ENCODE peak calls at places on chromosomes 12 and 14, in five cellular contexts. X is tibial artery, T is H9, I is mammary epithelial cell, H is SK-N-SH. U is an unnamed sample.

GRCh38 chr14:24196071-24197061 is 1.1 kb upstream of the TM9SF1 start:
- DNase-seq in X (no peak), I (peak; percentile 17), T (no peak), H (no peak), U (no peak)

GRCh38 chr12:50005150-50005549 is 20.1 kb downstream of the RACGAP1 start:
- DNase-seq in I (no peak), X (no peak), H (peak; percentile 48), T (no peak), U (no peak)

GRCh38 chr12:45331552-45331951 is 115.7 kb downstream of the ANO6 start:
- DNase-seq in I (no peak), H (no peak), X (no peak), T (no peak), U (no peak)

GRCh38 chr14:82500222-82500621 is 966.6 kb upstream of the SEL1L start:
- DNase-seq in T (no peak), X (no peak), H (no peak), I (no peak), U (no peak)

GRCh38 chr14:31934767-31935266 is 142.3 kb upstream of the ARHGAP5 start:
- DNase-seq in I (peak; percentile 76), X (no peak), T (peak; percentile 85), H (peak; percentile 33), U (no peak)

GRCh38 chr12:89379839-89380467 is 27.7 kb upstream of the DUSP6 start:
- DNase-seq in X (no peak), T (no peak), I (no peak), H (no peak), U (no peak)

GRCh38 chr14:35808076-35808657 is 928 bp downstream of the RALGAPA1 start:
- DNase-seq in I (peak; percentile 58), X (no peak), H (no peak), T (no peak), U (no peak)

GRCh38 chr14:56891226-56891625 is 80.9 kb upstream of the OTX2 start:
- DNase-seq in H (no peak), T (no peak), I (no peak), X (no peak), U (no peak)

GRCh38 chr14:92475451-92476187 is 38.0 kb upstream of the RIN3 start:
- DNase-seq in I (no peak), X (no peak), T (no peak), H (no peak), U (no peak)

GRCh38 chr12:8566525-8566924 is 25.8 kb upstream of the CLEC4E start:
- DNase-seq in H (no peak), T (no peak), X (no peak), I (no peak), U (no peak)

GRCh38 chr12:23221066-23221465 is 596.1 kb downstream of the ETNK1 start:
- DNase-seq in H (peak; percentile 9), X (no peak), I (peak; percentile 5), T (peak; percentile 61), U (no peak)

GRCh38 chr12:115402443-115403170 is 718.6 kb upstream of the TBX3 start:
- DNase-seq in X (no peak), I (no peak), H (no peak), T (no peak), U (no peak)

GRCh38 chr12:30991466-30991865 is 64.9 kb downstream of the TSPAN11 start:
- DNase-seq in H (no peak), X (no peak), I (no peak), T (no peak), U (no peak)

GRCh38 chr12:64672925-64673409 is 62.7 kb downstream of the RASSF3 start:
- DNase-seq in I (peak; percentile 41), H (peak; percentile 69), X (no peak), T (no peak), U (peak; percentile 35)

GRCh38 chr12:10283028-10283427 is 24.6 kb upstream of the KLRD1 start:
- DNase-seq in H (no peak), T (no peak), X (no peak), I (no peak), U (no peak)

GRCh38 chr12:104439137-104439536 is 17.6 kb upstream of the CHST11 start:
- DNase-seq in T (no peak), H (no peak), X (no peak), I (no peak), U (no peak)

GRCh38 chr14:54435500-54435981 is 5.6 kb downstream of the CNIH1 start:
- DNase-seq in T (no peak), X (no peak), H (no peak), I (peak; percentile 82), U (no peak)

GRCh38 chr12:4044101-4044500 is 170.9 kb upstream of the PARP11 start:
- DNase-seq in H (no peak), T (no peak), I (no peak), X (no peak), U (no peak)

GRCh38 chr12:117857632-117858274 is 111.0 kb downstream of the KSR2 start:
- DNase-seq in H (peak; percentile 71), I (peak; percentile 41), T (peak; percentile 88), X (no peak), U (no peak)

GRCh38 chr14:81450100-81450531 is 50.0 kb upstream of the STON2 start:
- DNase-seq in X (no peak), H (no peak), I (no peak), T (peak; percentile 63), U (no peak)

GRCh38 chr12:4449862-4450222 is 4.2 kb upstream of the FGF6 start:
- DNase-seq in X (no peak), T (no peak), I (peak; percentile 25), H (no peak), U (no peak)

GRCh38 chr12:51863921-51864700 is 15.6 kb upstream of the FIGNL2 start:
- DNase-seq in X (no peak), H (peak; percentile 77), T (peak; percentile 93), I (no peak), U (no peak)

GRCh38 chr14:63952053-63952932 is 99.5 kb downstream of the SYNE2 start:
- DNase-seq in X (no peak), I (no peak), H (no peak), T (no peak), U (no peak)

GRCh38 chr12:100830003-100830795 is 35.6 kb downstream of the ANO4 start:
- DNase-seq in I (no peak), T (no peak), X (no peak), H (no peak), U (no peak)

GRCh38 chr12:89252284-89252683 is 100.0 kb downstream of the DUSP6 start:
- DNase-seq in I (peak; percentile 55), X (no peak), T (no peak), H (no peak), U (no peak)

GRCh38 chr12:63668028-63668799 is at the start of gene DPY19L2:
- DNase-seq in X (peak; percentile 92), I (peak; percentile 33), H (peak; percentile 83), T (peak; percentile 88), U (peak; percentile 69)

GRCh38 chr14:67510121-67510520 is 21.6 kb upstream of the TMEM229B start:
- DNase-seq in T (no peak), X (no peak), I (no peak), H (peak; percentile 30), U (no peak)

GRCh38 chr12:86256169-86256568 is at the start of gene MGAT4C:
- DNase-seq in X (no peak), I (no peak), H (no peak), T (no peak), U (no peak)

GRCh38 chr12:48389409-48389808 is 38.7 kb upstream of the ZNF641 start:
- DNase-seq in T (no peak), X (no peak), H (no peak), I (no peak), U (no peak)

GRCh38 chr12:27193854-27194544 is 50.1 kb upstream of the STK38L start:
- DNase-seq in T (no peak), I (peak; percentile 39), X (peak; percentile 90), H (peak; percentile 45), U (no peak)

GRCh38 chr14:77022219-77022852 is 6.2 kb downstream of the IRF2BPL start:
- DNase-seq in H (no peak), T (no peak), X (no peak), I (no peak), U (no peak)

GRCh38 chr12:56723889-56724659 is 1.0 kb downstream of the NACA start:
- DNase-seq in I (peak; percentile 75), H (no peak), T (no peak), X (peak; percentile 79), U (peak; percentile 21)

GRCh38 chr14:65336191-65336591 is 76.3 kb upstream of the FUT8 start:
- DNase-seq in I (no peak), H (no peak), X (no peak), T (no peak), U (peak; percentile 27)

GRCh38 chr14:32590157-32590556 is 261.1 kb downstream of the AKAP6 start:
- DNase-seq in H (no peak), T (no peak), I (no peak), X (no peak), U (no peak)

GRCh38 chr12:52130695-52131094 is 51.2 kb downstream of the SMIM41 start:
- DNase-seq in I (no peak), T (no peak), X (peak; percentile 34), H (peak; percentile 5), U (no peak)

GRCh38 chr12:93318720-93319522 is 58.8 kb upstream of the NUDT4 start:
- DNase-seq in X (no peak), H (no peak), T (no peak), I (no peak), U (no peak)

GRCh38 chr14:93112891-93113677 is 2.6 kb downstream of the ITPK1 start:
- DNase-seq in I (peak; percentile 78), T (peak; percentile 77), X (peak; percentile 89), H (peak; percentile 71), U (peak; percentile 82)

GRCh38 chr12:45379261-45379660 is 163.4 kb downstream of the ANO6 start:
- DNase-seq in X (no peak), T (no peak), H (no peak), I (peak; percentile 68), U (no peak)

GRCh38 chr14:86944434-86944833 is 1048.5 kb downstream of the GALC start:
- DNase-seq in T (no peak), I (no peak), X (no peak), H (no peak), U (no peak)

GRCh38 chr14:68948686-68949085 is 30.4 kb downstream of the ACTN1 start:
- DNase-seq in I (no peak), H (peak; percentile 47), T (no peak), X (peak; percentile 85), U (no peak)
- H3K4me1 ChIP-seq in I (peaks cover 95% of the 10 kb centered on the region), H (peaks cover 79% of the 10 kb centered on the region), T (peaks cover 5% of the 10 kb centered on the region), X (peaks cover 98% of the 10 kb centered on the region), U (peaks cover 98% of the 10 kb centered on the region)

DNA sequence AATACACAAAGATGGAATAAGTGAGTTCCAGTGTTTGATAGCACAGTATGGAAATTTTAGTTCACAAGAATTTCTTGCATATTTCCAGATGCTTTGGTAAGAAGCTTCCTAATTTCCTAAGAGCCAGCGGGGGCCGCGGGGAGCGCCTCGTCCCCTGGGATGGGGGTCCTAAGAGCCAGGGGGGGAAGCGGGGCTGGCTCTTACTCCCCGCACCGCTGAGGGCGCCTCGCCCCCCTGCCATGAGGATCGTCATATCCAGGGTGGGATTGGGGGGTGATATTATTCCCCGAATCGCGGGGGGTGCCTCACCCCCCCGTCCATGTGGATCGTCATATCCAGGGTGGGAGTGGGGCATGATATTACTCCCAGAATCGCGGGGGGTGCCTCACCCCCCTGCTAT is 100.5 kb upstream of the GNG2 start:
- DNase-seq in X (no peak), I (no peak), T (no peak), H (no peak), U (no peak)
- H3K4me1 ChIP-seq in X (no peaks in the 10 kb centered on the region), I (no peaks in the 10 kb centered on the region), T (no peaks in the 10 kb centered on the region), H (no peaks in the 10 kb centered on the region), U (no peaks in the 10 kb centered on the region)

GRCh38 chr14:61483477-61483876 is 162.1 kb downstream of the PRKCH start:
- DNase-seq in X (no peak), T (no peak), H (no peak), I (no peak), U (no peak)
- H3K4me1 ChIP-seq in X (peaks cover 15% of the 10 kb centered on the region), T (no peaks in the 10 kb centered on the region), H (peaks cover 45% of the 10 kb centered on the region), I (peaks cover 24% of the 10 kb centered on the region), U (peaks cover 48% of the 10 kb centered on the region)

GRCh38 chr12:110006115-110006514 is 6.9 kb downstream of the ANKRD13A start:
- DNase-seq in I (no peak), X (no peak), T (no peak), H (no peak), U (no peak)
- H3K4me1 ChIP-seq in I (peaks cover 22% of the 10 kb centered on the region), X (peaks cover 15% of the 10 kb centered on the region), T (no peaks in the 10 kb centered on the region), H (no peaks in the 10 kb centered on the region), U (peaks cover 19% of the 10 kb centered on the region)

U was measured in CD8-positive, alpha-beta T cell.